ENCODE peak calls at places on chromosome 7, in five cellular contexts. I is amniotic stem cell; Z is bronchial epithelial cell; Q is stimulated activated CD8-positive, alpha-beta memory T cell treated with anti-CD3 and anti-CD28 coated beads, Interleukin-15, amount 100 ng/mL, for 24 hours; X is ACHN. F is an unnamed sample.
A peak's percentile ranks its signal among the peaks of the same experiment; 100 is the strongest.

GRCh38 chr7:5622286-5622685 is 159.2 kb downstream of the RNF216 start:
- DNase-seq in Z (no peak), X (no peak), Q (no peak), I (no peak), F (no peak)

GRCh38 chr7:47191876-47192291 is 390.0 kb downstream of the TNS3 start:
- DNase-seq in Q (no peak), I (no peak), X (no peak), Z (no peak), F (no peak)

GRCh38 chr7:28687631-28688030 is 270.5 kb downstream of the TRIL start:
- DNase-seq in Z (no peak), Q (no peak), I (no peak), X (peak; percentile 50), F (no peak)

GRCh38 chr7:54330216-54330800 is 211.9 kb upstream of the VSTM2A start:
- DNase-seq in Q (no peak), Z (no peak), X (no peak), I (no peak), F (no peak)

GRCh38 chr7:150675714-150676113 is 9.8 kb upstream of the GIMAP2 start:
- DNase-seq in I (no peak), X (no peak), Q (no peak), Z (no peak), F (no peak)

GRCh38 chr7:143411976-143412708 is 3.5 kb upstream of the EPHA1 start:
- DNase-seq in X (no peak), I (no peak), Z (no peak), Q (no peak), F (no peak)

GRCh38 chr7:101538596-101539459 is 90.3 kb downstream of the MYL10 start:
- DNase-seq in Z (peak; percentile 12), X (peak; percentile 70), Q (peak; percentile 53), I (peak; percentile 6), F (peak; percentile 62)

GRCh38 chr7:90563286-90563685 is 32.8 kb upstream of the CDK14 start:
- DNase-seq in Z (no peak), X (no peak), I (no peak), Q (no peak), F (no peak)

GRCh38 chr7:105389090-105389650 is 449 bp upstream of the SRPK2 start:
- DNase-seq in X (peak; percentile 82), I (peak; percentile 39), Z (peak; percentile 38), Q (no peak), F (peak; percentile 52)

GRCh38 chr7:72153132-72153512 is 259.0 kb downstream of the CALN1 start:
- DNase-seq in X (no peak), Q (no peak), Z (no peak), I (no peak), F (no peak)

GRCh38 chr7:121557034-121557892 is 161.2 kb upstream of the FAM3C start:
- DNase-seq in I (no peak), X (no peak), Z (peak; percentile 18), Q (no peak), F (peak; percentile 50)

GRCh38 chr7:35029311-35029710 is 8.0 kb downstream of the DPY19L1 start:
- DNase-seq in X (no peak), Q (no peak), I (no peak), Z (no peak), F (no peak)

GRCh38 chr7:12747687-12748306 is 60.4 kb downstream of the ARL4A start:
- DNase-seq in X (no peak), Q (no peak), I (no peak), Z (peak; percentile 80), F (peak; percentile 77)

GRCh38 chr7:73521636-73522080 is 435 bp downstream of the BAZ1B start:
- DNase-seq in Q (no peak), Z (peak; percentile 7), X (peak; percentile 74), I (no peak), F (peak; percentile 40)

GRCh38 chr7:77855371-77856083 is 57.0 kb downstream of the PHTF2 start:
- DNase-seq in Z (no peak), X (no peak), I (no peak), Q (no peak), F (no peak)

GRCh38 chr7:26863504-26864308 is 684 bp downstream of the SKAP2 start:
- DNase-seq in Q (peak; percentile 3), Z (no peak), X (peak; percentile 50), I (no peak), F (peak; percentile 35)

GRCh38 chr7:77269360-77270075 is 69.9 kb upstream of the FGL2 start:
- DNase-seq in Z (no peak), Q (no peak), I (no peak), X (no peak), F (no peak)

GRCh38 chr7:112207106-112207592 is 654 bp downstream of the ZNF277 start:
- DNase-seq in I (no peak), X (peak; percentile 75), Z (no peak), Q (no peak), F (peak; percentile 24)

GRCh38 chr7:6286486-6286885 is 14.1 kb upstream of the CYTH3 start:
- DNase-seq in X (no peak), I (peak; percentile 30), Z (no peak), Q (no peak), F (no peak)

GRCh38 chr7:151824285-151824950 is 52.5 kb downstream of the PRKAG2 start:
- DNase-seq in X (no peak), I (no peak), Z (no peak), Q (no peak), F (no peak)

GRCh38 chr7:157087646-157088045 is 51.1 kb upstream of the UBE3C start:
- DNase-seq in X (no peak), I (no peak), Q (no peak), Z (no peak), F (no peak)

GRCh38 chr7:115613836-115614235 is 416.7 kb downstream of the TFEC start:
- DNase-seq in I (no peak), Q (no peak), X (no peak), Z (no peak), F (no peak)

GRCh38 chr7:50793115-50793946 is 10.6 kb upstream of the GRB10 start:
- DNase-seq in X (peak; percentile 82), Z (no peak), Q (no peak), I (peak; percentile 23), F (peak; percentile 61)

GRCh38 chr7:127885843-127886242 is 145.4 kb downstream of the LRRC4 start:
- DNase-seq in Z (peak; percentile 35), I (no peak), X (peak; percentile 50), Q (no peak), F (no peak)

GRCh38 chr7:115297651-115298050 is 375.8 kb downstream of the MDFIC start:
- DNase-seq in I (no peak), Q (no peak), Z (peak; percentile 95), X (peak; percentile 85), F (peak; percentile 39)

GRCh38 chr7:157471259-157472125 is 134.7 kb downstream of the DNAJB6 start:
- DNase-seq in Q (no peak), X (no peak), Z (no peak), I (no peak), F (no peak)

GRCh38 chr7:87155788-87156187 is 3.5 kb downstream of the DMTF1 start:
- DNase-seq in Z (no peak), Q (no peak), X (no peak), I (no peak), F (no peak)

GRCh38 chr7:80278737-80279136 is 144.1 kb downstream of the GNAI1 start:
- DNase-seq in I (no peak), Z (no peak), X (no peak), Q (no peak), F (no peak)

GRCh38 chr7:30688718-30689221 is 6.5 kb upstream of the CRHR2 start:
- DNase-seq in I (no peak), X (no peak), Z (no peak), Q (no peak), F (no peak)

GRCh38 chr7:32881074-32881982 is 10.2 kb downstream of the KBTBD2 start:
- DNase-seq in Q (no peak), X (no peak), Z (no peak), I (no peak), F (no peak)

GRCh38 chr7:149626972-149627371 is 129.4 kb upstream of the ZNF746 start:
- DNase-seq in Z (no peak), Q (no peak), I (no peak), X (no peak), F (no peak)

GRCh38 chr7:27191716-27192545 is 6.9 kb upstream of the HOXA11 start:
- DNase-seq in Q (no peak), Z (no peak), X (no peak), I (no peak), F (peak; percentile 51)

GRCh38 chr7:37732253-37732652 is 48.7 kb downstream of the GPR141 start:
- DNase-seq in Q (no peak), I (no peak), X (peak; percentile 35), Z (peak; percentile 91), F (peak; percentile 10)

F was measured in PC-3.